ENCODE peak calls at places on chromosomes 1 and 21, in four cellular contexts. One of them, this sample, is unnamed.

GRCh38 chr21:35376406-35377135 is 327.5 kb upstream of the RUNX1 start:
- DNase-seq in GM12878: no peak
- DNase-seq in K562: no peak
- DNase-seq in HepG2: no peak
- DNase-seq in this sample: no peak

GRCh38 chr1:180627411-180627810 is 4.4 kb upstream of the XPR1 start:
- DNase-seq in GM12878: no peak
- DNase-seq in HepG2: no peak
- DNase-seq in K562: no peak
- DNase-seq in this sample: no peak

GRCh38 chr1:62436039-62436465 is 797 bp upstream of the USP1 start:
- DNase-seq in HepG2: no peak
- DNase-seq in GM12878: no peak
- DNase-seq in K562: no peak
- DNase-seq in this sample: peak

GRCh38 chr1:1778827-1779675 is 781 bp upstream of the NADK start:
- DNase-seq in GM12878: peak
- DNase-seq in K562: peak
- DNase-seq in HepG2: peak
- DNase-seq in this sample: peak

GRCh38 chr1:170765712-170766330 is 101.9 kb downstream of the PRRX1 start:
- DNase-seq in GM12878: no peak
- DNase-seq in K562: no peak
- DNase-seq in HepG2: no peak
- DNase-seq in this sample: no peak

GRCh38 chr21:41678944-41679343 is 87.9 kb downstream of the RIPK4 start:
- DNase-seq in GM12878: no peak
- DNase-seq in K562: peak
- DNase-seq in HepG2: peak
- DNase-seq in this sample: peak

GRCh38 chr1:62433861-62434611 is 2.8 kb upstream of the USP1 start:
- DNase-seq in GM12878: no peak
- DNase-seq in HepG2: no peak
- DNase-seq in K562: no peak
- DNase-seq in this sample: no peak

GRCh38 chr1:1617516-1617915 is 2.2 kb downstream of the MIB2 start:
- DNase-seq in GM12878: no peak
- DNase-seq in HepG2: no peak
- DNase-seq in K562: no peak
- DNase-seq in this sample: no peak

GRCh38 chr1:30305061-30305460 is 418.3 kb downstream of the MATN1 start:
- DNase-seq in HepG2: no peak
- DNase-seq in K562: no peak
- DNase-seq in GM12878: no peak
- DNase-seq in this sample: no peak

GRCh38 chr1:150106331-150106730 is 38.8 kb downstream of the VPS45 start:
- DNase-seq in K562: no peak
- DNase-seq in GM12878: no peak
- DNase-seq in HepG2: no peak
- DNase-seq in this sample: no peak

GRCh38 chr21:44926364-44927101 is 5.8 kb upstream of the ITGB2 start:
- DNase-seq in K562: no peak
- DNase-seq in HepG2: no peak
- DNase-seq in GM12878: no peak
- DNase-seq in this sample: no peak

GRCh38 chr1:156704930-156705320 is 458 bp downstream of the CRABP2 start:
- DNase-seq in GM12878: no peak
- DNase-seq in HepG2: no peak
- DNase-seq in K562: no peak
- DNase-seq in this sample: peak

GRCh38 chr1:204837440-204838084 is 33.1 kb upstream of the NFASC start:
- DNase-seq in K562: peak
- DNase-seq in GM12878: no peak
- DNase-seq in HepG2: peak
- DNase-seq in this sample: peak

GRCh38 chr1:79554620-79555160 is 548.2 kb upstream of the ADGRL4 start:
- DNase-seq in K562: no peak
- DNase-seq in HepG2: no peak
- DNase-seq in GM12878: no peak
- DNase-seq in this sample: no peak

GRCh38 chr1:224670506-224670905 is 54.4 kb downstream of the CNIH3 start:
- DNase-seq in K562: no peak
- DNase-seq in GM12878: no peak
- DNase-seq in HepG2: no peak
- DNase-seq in this sample: no peak

GRCh38 chr21:26061437-26061836 is 109.1 kb downstream of the APP start:
- DNase-seq in HepG2: no peak
- DNase-seq in K562: no peak
- DNase-seq in GM12878: no peak
- DNase-seq in this sample: no peak

GRCh38 chr1:156033011-156033410 is 12.3 kb upstream of the SSR2 start:
- DNase-seq in HepG2: no peak
- DNase-seq in GM12878: no peak
- DNase-seq in K562: no peak
- DNase-seq in this sample: no peak

GRCh38 chr1:51264470-51264869 is 28.4 kb downstream of the RNF11 start:
- DNase-seq in GM12878: no peak
- DNase-seq in K562: no peak
- DNase-seq in HepG2: no peak
- DNase-seq in this sample: no peak

GRCh38 chr1:39507230-39507928 is 15.9 kb downstream of the BMP8A start:
- DNase-seq in HepG2: peak
- DNase-seq in K562: peak
- DNase-seq in GM12878: no peak
- DNase-seq in this sample: peak

GRCh38 chr21:16535100-16535418 is 805.3 kb downstream of the USP25 start:
- DNase-seq in K562: no peak
- DNase-seq in GM12878: no peak
- DNase-seq in HepG2: no peak
- DNase-seq in this sample: no peak

GRCh38 chr1:231059566-231060193 is 19.6 kb upstream of the FAM89A start:
- DNase-seq in K562: no peak
- DNase-seq in HepG2: no peak
- DNase-seq in GM12878: no peak
- DNase-seq in this sample: no peak

GRCh38 chr21:24583473-24583872 is 1023.8 kb downstream of the MRPL39 start:
- DNase-seq in K562: no peak
- DNase-seq in GM12878: no peak
- DNase-seq in HepG2: no peak
- DNase-seq in this sample: no peak

GRCh38 chr1:39453603-39454002 is 37.8 kb upstream of the BMP8A start:
- DNase-seq in K562: no peak
- DNase-seq in GM12878: no peak
- DNase-seq in HepG2: no peak
- DNase-seq in this sample: no peak

GRCh38 chr1:41900611-41901444 is 17.9 kb downstream of the HIVEP3 start:
- DNase-seq in K562: no peak
- DNase-seq in HepG2: no peak
- DNase-seq in GM12878: no peak
- DNase-seq in this sample: no peak

GRCh38 chr1:76864383-76864782 is 2.9 kb upstream of the ST6GALNAC5 start:
- DNase-seq in K562: no peak
- DNase-seq in GM12878: no peak
- DNase-seq in HepG2: no peak
- DNase-seq in this sample: no peak

GRCh38 chr1:203860396-203860951 is 925 bp upstream of the SNRPE start:
- DNase-seq in K562: no peak
- DNase-seq in HepG2: peak
- DNase-seq in GM12878: no peak
- DNase-seq in this sample: no peak

GRCh38 chr1:233448290-233448689 is 120.8 kb downstream of the MAP3K21 start:
- DNase-seq in GM12878: no peak
- DNase-seq in HepG2: no peak
- DNase-seq in K562: no peak
- DNase-seq in this sample: no peak

GRCh38 chr1:26833432-26834405 is 7.2 kb downstream of the ZDHHC18 start:
- DNase-seq in K562: no peak
- DNase-seq in HepG2: no peak
- DNase-seq in GM12878: peak
- DNase-seq in this sample: no peak

GRCh38 chr1:11326070-11326469 is 53.1 kb downstream of the UBIAD1 start:
- DNase-seq in GM12878: no peak
- DNase-seq in K562: no peak
- DNase-seq in HepG2: no peak
- DNase-seq in this sample: no peak

GRCh38 chr1:244349103-244349531 is 102.6 kb downstream of the ADSS2 start:
- DNase-seq in GM12878: no peak
- DNase-seq in K562: no peak
- DNase-seq in HepG2: no peak
- DNase-seq in this sample: no peak

GRCh38 chr1:67336783-67337182 is 29.1 kb downstream of the IL12RB2 start:
- DNase-seq in K562: no peak
- DNase-seq in HepG2: no peak
- DNase-seq in GM12878: no peak
- DNase-seq in this sample: no peak

GRCh38 chr1:102879439-102879993 is 228.8 kb downstream of the COL11A1 start:
- DNase-seq in GM12878: no peak
- DNase-seq in HepG2: peak
- DNase-seq in K562: no peak
- DNase-seq in this sample: no peak

GRCh38 chr1:29706936-29707335 is 470.6 kb downstream of the PTPRU start:
- DNase-seq in HepG2: no peak
- DNase-seq in K562: peak
- DNase-seq in GM12878: no peak
- DNase-seq in this sample: peak

GRCh38 chr1:208093754-208094719 is 150.1 kb downstream of the PLXNA2 start:
- DNase-seq in K562: peak
- DNase-seq in GM12878: no peak
- DNase-seq in HepG2: peak
- DNase-seq in this sample: peak

GRCh38 chr1:23480187-23481025 is 3.6 kb downstream of the ASAP3 start:
- DNase-seq in K562: no peak
- DNase-seq in HepG2: no peak
- DNase-seq in GM12878: no peak
- DNase-seq in this sample: no peak

GRCh38 chr1:40841602-40842001 is 20.6 kb downstream of the CITED4 start:
- DNase-seq in K562: no peak
- DNase-seq in HepG2: no peak
- DNase-seq in GM12878: no peak
- DNase-seq in this sample: no peak

GRCh38 chr1:100009458-100009857 is 39.7 kb downstream of the SLC35A3 start:
- DNase-seq in GM12878: no peak
- DNase-seq in HepG2: no peak
- DNase-seq in K562: no peak
- DNase-seq in this sample: no peak

DNA sequence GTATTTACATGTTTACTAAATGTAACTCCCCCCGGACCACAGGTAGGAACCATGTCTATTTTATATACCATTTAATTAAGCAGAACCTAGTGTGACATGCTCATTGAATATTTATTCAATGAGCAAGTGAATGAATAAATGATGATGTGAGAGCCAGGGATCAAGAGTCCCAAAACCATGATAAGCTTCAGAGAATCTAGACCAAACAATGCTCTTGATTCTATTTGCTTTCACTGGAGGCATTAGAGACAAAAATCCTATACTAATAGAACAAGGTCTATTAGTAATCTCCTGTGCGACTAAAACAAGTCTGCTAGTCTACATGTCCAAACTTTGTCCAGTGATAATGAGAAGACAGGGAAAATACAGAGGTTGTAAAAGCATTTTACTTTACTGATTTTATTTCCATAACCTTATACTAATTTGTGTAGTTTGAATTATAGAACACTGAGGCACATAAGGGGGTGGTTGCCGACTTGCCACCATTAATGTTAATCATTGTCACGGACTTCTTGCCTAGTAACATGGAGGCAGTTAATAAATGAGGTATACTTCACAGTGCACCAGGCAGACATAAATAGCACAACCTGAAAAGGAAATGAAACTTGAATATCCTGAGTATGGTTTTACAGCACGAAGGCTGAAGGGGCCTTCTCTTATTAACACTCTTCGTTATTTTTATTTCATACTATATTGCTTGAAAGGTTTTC is 69.8 kb downstream of the TBX15 start:
- DNase-seq in K562: no peak
- DNase-seq in GM12878: peak
- DNase-seq in HepG2: peak
- DNase-seq in this sample: no peak
- TF ChIP-seq TCF7 in K562: no peak
- TF ChIP-seq TCF7 in GM12878: no peak
- TF ChIP-seq TCF7 in HepG2: no peak
- TF ChIP-seq TCF7 in this sample: no peak

GRCh38 chr1:20486457-20487235 is 636 bp upstream of the CAMK2N1 start:
- DNase-seq in GM12878: no peak
- DNase-seq in HepG2: peak
- DNase-seq in K562: peak
- DNase-seq in this sample: peak
- TF ChIP-seq TCF7 in GM12878: no peak
- TF ChIP-seq TCF7 in HepG2: no peak
- TF ChIP-seq TCF7 in K562: no peak
- TF ChIP-seq TCF7 in this sample: no peak

DNA sequence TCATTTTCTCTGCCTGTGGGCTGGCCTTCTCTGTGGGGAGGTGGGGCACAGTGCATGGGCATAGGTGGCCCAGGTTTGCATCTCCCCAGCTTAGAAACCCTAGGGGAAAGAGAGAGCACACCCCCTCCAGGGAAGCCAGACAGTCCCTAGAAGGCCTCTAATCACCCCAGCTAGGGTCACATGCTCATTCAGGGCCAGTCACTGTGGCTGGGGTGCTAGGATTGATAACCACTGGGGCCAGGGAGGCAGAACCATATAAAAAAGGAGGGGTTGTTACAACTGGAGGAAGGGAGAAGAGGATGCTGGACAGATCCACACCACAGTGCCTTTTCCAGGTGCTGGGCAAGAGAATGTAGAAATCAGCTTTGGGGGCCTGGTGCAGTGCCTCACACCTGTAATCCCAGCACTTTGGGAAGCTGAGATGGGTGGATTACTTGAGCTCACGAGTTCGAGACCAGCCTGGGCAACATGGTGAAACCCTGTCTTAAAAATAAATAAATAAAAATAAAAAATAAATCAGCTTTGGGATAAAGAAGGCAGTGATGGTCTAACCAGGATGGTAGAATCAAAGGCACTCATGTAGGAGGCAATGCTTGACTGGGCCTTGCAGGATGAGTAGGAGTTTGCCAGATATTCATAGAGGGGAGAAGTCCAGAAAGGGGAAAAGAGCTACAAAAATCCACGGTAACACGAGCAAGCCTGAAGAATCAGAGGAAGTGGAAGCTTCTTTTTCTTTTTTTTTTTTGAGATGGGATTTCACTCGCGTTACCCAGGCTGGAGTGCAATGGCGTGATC is 19.5 kb downstream of the FBLIM1 start:
- DNase-seq in HepG2: no peak
- DNase-seq in K562: no peak
- DNase-seq in GM12878: no peak
- DNase-seq in this sample: no peak
- TF ChIP-seq TCF7 in HepG2: no peak
- TF ChIP-seq TCF7 in K562: no peak
- TF ChIP-seq TCF7 in GM12878: no peak
- TF ChIP-seq TCF7 in this sample: no peak

DNA sequence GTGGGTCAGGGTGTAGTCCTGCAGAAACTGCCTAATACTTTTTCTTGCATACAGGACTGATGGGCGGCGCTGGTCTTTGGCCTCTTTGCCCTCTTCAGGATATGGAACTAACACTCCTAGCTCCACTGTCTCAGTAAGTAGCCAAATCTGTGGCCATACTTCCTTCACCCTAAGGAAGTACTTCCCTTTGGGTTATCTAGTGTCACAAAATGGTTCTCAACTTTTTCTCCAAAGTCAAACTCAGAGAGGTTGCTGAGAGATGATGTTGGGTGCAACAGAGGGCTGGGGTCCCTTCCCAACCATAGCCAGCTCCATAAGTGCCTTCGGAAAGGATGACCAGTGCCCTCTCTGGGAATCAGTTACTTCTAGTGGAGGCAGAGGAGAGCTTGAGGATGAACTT is 129.7 kb downstream of the PIK3R3 start:
- DNase-seq in GM12878: no peak
- DNase-seq in HepG2: no peak
- DNase-seq in K562: no peak
- DNase-seq in this sample: no peak
- TF ChIP-seq TCF7 in GM12878: no peak
- TF ChIP-seq TCF7 in HepG2: no peak
- TF ChIP-seq TCF7 in K562: no peak
- TF ChIP-seq TCF7 in this sample: no peak

This sample was measured in WTC11.